ENCODE peak calls at places on chromosomes 5 and 9, in six cellular contexts. B, Q, P, R, Y and S are unnamed samples.

GRCh38 chr9:36092509-36093215 is 43.9 kb upstream of the GLIPR2 start:
- DNase-seq in B (no peak), Q (no peak), P (peak; percentile 43), R (no peak), Y (no peak), S (peak; percentile 59)

GRCh38 chr9:111969061-111969460 is 72.4 kb downstream of the UGCG start:
- DNase-seq in B (no peak), Q (no peak), P (no peak), R (no peak), Y (no peak), S (no peak)

GRCh38 chr5:121793791-121794190 is 57.9 kb upstream of the FTMT start:
- DNase-seq in B (no peak), Q (no peak), P (no peak), R (no peak), Y (no peak), S (no peak)

GRCh38 chr5:147093138-147093537 is 141.7 kb upstream of the STK32A start:
- DNase-seq in B (no peak), Q (no peak), P (no peak), R (no peak), Y (no peak), S (no peak)

GRCh38 chr5:151319334-151319733 is 15.8 kb upstream of the SLC36A3 start:
- DNase-seq in B (no peak), Q (peak; percentile 73), P (no peak), R (peak; percentile 46), Y (no peak), S (no peak)

GRCh38 chr5:64569880-64570279 is 64.1 kb downstream of the RGS7BP start:
- DNase-seq in B (no peak), Q (no peak), P (no peak), R (no peak), Y (no peak), S (no peak)

GRCh38 chr9:136211441-136212344 is 6.8 kb upstream of the LHX3 start:
- DNase-seq in B (no peak), Q (no peak), P (no peak), R (no peak), Y (no peak), S (no peak)

GRCh38 chr9:121826711-121827110 is 175.3 kb downstream of the DAB2IP start:
- DNase-seq in B (no peak), Q (no peak), P (no peak), R (no peak), Y (no peak), S (no peak)

GRCh38 chr5:54832066-54832465 is 153.3 kb downstream of the ESM1 start:
- DNase-seq in B (no peak), Q (no peak), P (no peak), R (no peak), Y (no peak), S (no peak)

GRCh38 chr9:93843396-93843795 is 111.8 kb downstream of the BARX1 start:
- DNase-seq in B (no peak), Q (no peak), P (no peak), R (no peak), Y (no peak), S (no peak)

GRCh38 chr5:140965905-140966292 is 377 bp upstream of the PCDHAC2 start:
- DNase-seq in B (no peak), Q (no peak), P (no peak), R (no peak), Y (no peak), S (no peak)

GRCh38 chr5:140966293-140967225 is at the start of gene PCDHAC2:
- DNase-seq in B (peak; percentile 70), Q (peak; percentile 71), P (peak; percentile 24), R (peak; percentile 80), Y (no peak), S (peak; percentile 1)

GRCh38 chr5:140969880-140970279 is 3.6 kb downstream of the PCDHAC2 start:
- DNase-seq in B (no peak), Q (no peak), P (no peak), R (no peak), Y (no peak), S (no peak)

GRCh38 chr5:140964356-140964755 is 1.9 kb upstream of the PCDHAC2 start:
- DNase-seq in B (no peak), Q (no peak), P (no peak), R (peak; percentile 88), Y (no peak), S (no peak)

GRCh38 chr5:140967226-140967893 is 1.1 kb downstream of the PCDHAC2 start:
- DNase-seq in B (no peak), Q (no peak), P (no peak), R (no peak), Y (no peak), S (no peak)
- H3K4me3 ChIP-seq in B (peak overlapping the region; percentile 62), Q (peak overlapping the region; percentile 55), P (no peak overlapping the region), R (peak overlapping the region; percentile 61), Y (peak overlapping the region; percentile 51), S (no peak overlapping the region)

DNA sequence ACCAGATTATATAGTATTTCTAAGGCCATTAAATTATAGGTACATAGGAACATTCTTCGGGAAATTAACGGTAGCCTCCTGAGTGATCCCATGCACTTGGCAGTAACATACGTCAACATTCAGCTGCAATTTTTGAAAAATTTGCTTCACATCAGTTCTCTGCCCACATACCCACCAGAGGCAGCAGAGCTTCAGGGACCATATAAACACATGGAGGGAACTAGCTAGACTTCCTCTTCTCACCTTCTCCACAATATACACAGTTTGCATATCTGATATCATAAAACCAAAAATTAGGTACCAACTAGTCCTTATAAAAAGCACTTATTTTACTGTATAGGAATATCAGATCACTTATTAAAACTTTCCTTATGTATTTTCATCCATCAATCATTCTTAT is 4.8 kb downstream of the PSIP1 start:
- DNase-seq in B (no peak), Q (no peak), P (no peak), R (no peak), Y (no peak), S (no peak)
- TF ChIP-seq CTCF in B (no peak), Q (no peak), P (no peak), R (no peak), Y (no peak), S (no peak)

GRCh38 chr9:104798209-104798995 is 34.5 kb downstream of the NIPSNAP3B start:
- DNase-seq in B (no peak), Q (no peak), P (no peak), R (no peak), Y (no peak), S (no peak)

GRCh38 chr9:104805441-104805840 is 41.5 kb downstream of the NIPSNAP3B start:
- DNase-seq in B (no peak), Q (no peak), P (no peak), R (no peak), Y (no peak), S (no peak)

GRCh38 chr9:104800068-104800785 is 36.3 kb downstream of the NIPSNAP3B start:
- DNase-seq in B (no peak), Q (no peak), P (no peak), R (no peak), Y (no peak), S (no peak)

GRCh38 chr9:104802110-104802509 is 38.2 kb downstream of the NIPSNAP3B start:
- DNase-seq in B (no peak), Q (no peak), P (no peak), R (no peak), Y (no peak), S (no peak)

DNA sequence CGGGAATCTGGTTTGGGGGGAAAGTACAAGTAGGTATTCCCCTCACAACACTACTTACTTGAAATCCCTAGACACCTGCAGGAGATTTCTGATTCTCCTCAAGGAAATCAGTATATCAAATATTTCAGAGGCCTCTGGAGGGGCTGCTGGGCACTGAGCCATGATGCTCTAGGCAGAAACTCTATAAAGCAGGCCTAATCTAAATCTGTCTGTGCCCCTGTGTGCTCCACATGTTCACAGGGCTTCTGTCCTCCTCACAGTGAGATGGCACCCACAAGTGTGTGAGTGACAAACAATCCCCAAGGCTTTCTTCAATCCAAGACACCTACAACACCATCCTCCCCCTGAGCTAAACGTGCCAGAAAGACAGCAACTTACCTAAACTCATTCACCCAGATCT is 39.0 kb downstream of the NIPSNAP3B start:
- DNase-seq in B (no peak), Q (no peak), P (no peak), R (no peak), Y (no peak), S (no peak)
- H3K36me3 ChIP-seq in B (peaks cover 96% of the 10 kb centered on the region), Q (peaks cover 89% of the 10 kb centered on the region), P (peaks cover 4% of the 10 kb centered on the region), R (peaks cover 27% of the 10 kb centered on the region), Y (peaks cover 76% of the 10 kb centered on the region), S (no peaks in the 10 kb centered on the region)

DNA sequence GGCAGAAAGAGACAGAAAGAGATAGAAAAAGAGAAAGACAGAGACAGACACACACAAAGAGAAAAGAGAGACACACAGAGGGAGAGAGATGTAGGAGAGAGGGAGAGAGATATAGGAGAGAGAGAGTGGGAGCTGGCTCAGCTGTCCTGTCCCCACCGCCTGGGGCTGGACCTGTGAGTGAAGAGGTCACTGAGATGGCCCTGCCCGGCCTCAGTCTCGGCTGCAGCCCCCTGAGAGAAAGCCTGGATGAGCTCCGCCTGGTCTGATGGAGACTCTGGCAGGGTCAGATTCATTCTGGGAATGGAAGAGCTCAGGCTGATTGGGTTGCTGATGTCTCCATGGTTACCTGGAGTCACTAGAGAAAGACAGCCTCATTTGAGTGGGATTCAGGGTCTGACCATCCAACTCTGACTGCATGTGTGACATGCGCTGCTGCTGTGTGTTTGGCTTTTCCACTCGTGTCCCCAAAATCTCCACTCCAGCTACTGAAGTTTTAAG is 27.0 kb upstream of the SEMA4D start:
- DNase-seq in B (no peak), Q (no peak), P (no peak), R (no peak), Y (no peak), S (no peak)
- H3K4me3 ChIP-seq in B (no peak overlapping the region), Q (no peak overlapping the region), P (no peak overlapping the region), R (no peak overlapping the region), Y (no peak overlapping the region), S (no peak overlapping the region)

GRCh38 chr5:9898319-9898718 is 268.2 kb upstream of the TAS2R1 start:
- DNase-seq in B (no peak), Q (no peak), P (no peak), R (peak; percentile 23), Y (no peak), S (no peak)
- TF ChIP-seq CTCF in B (peak; percentile 34), Q (no peak), P (no peak), R (peak; percentile 67), Y (peak; percentile 29), S (peak; percentile 59)

DNA sequence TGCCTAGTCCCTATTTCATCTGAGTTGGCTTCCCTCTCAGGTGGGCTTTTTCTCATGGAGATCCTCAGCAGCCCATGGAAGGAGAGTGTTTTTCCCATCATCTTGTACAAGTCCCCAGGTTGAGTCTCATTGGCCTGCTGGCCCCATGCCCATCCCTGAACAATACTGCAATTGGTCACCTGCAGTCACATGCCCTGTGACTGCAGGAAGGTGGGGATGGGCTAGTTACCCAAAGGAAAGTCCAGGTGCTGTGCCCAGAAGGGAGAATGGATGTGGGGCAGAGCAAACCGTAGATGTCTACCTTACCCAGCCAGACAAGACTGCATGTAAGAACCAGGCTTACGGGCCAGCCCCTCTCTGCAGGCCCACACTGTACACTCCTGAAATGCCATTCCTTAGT is 54.0 kb upstream of the SAP30L start:
- DNase-seq in B (no peak), Q (no peak), P (no peak), R (no peak), Y (no peak), S (no peak)
- H3K36me3 ChIP-seq in B (peaks cover 38% of the 10 kb centered on the region), Q (no peaks in the 10 kb centered on the region), P (no peaks in the 10 kb centered on the region), R (no peaks in the 10 kb centered on the region), Y (no peaks in the 10 kb centered on the region), S (peaks cover 14% of the 10 kb centered on the region)

GRCh38 chr5:89968870-89969472 is 440.6 kb downstream of the CETN3 start:
- DNase-seq in B (no peak), Q (no peak), P (no peak), R (no peak), Y (no peak), S (no peak)
- H3K4me3 ChIP-seq in B (no peak overlapping the region), Q (no peak overlapping the region), P (no peak overlapping the region), R (no peak overlapping the region), Y (no peak overlapping the region), S (no peak overlapping the region)

GRCh38 chr5:66966439-66966838 is 230.2 kb downstream of the CD180 start:
- DNase-seq in B (no peak), Q (no peak), P (no peak), R (no peak), Y (no peak), S (no peak)
- TF ChIP-seq CTCF in B (no peak), Q (no peak), P (no peak), R (no peak), Y (no peak), S (no peak)